ENCODE peak calls at places on chromosomes 7 and 10, in seven cellular contexts. One of them, this sample, is unnamed.
A peak's percentile ranks its signal among the peaks of the same experiment; 100 is the strongest.

GRCh38 chr10:55287346-55287745 is 486.3 kb upstream of the PCDH15 start:
- DNase-seq in HepG2: no peak
- DNase-seq in H1: no peak
- DNase-seq in GM12892: no peak
- DNase-seq in SK-N-SH: no peak
- DNase-seq in GM12878: no peak
- DNase-seq in K562: no peak
- DNase-seq in this sample: no peak

GRCh38 chr10:50326757-50327701 is 75.7 kb upstream of the ASAH2 start:
- DNase-seq in HepG2: no peak
- DNase-seq in SK-N-SH: no peak
- DNase-seq in H1: no peak
- DNase-seq in GM12892: no peak
- DNase-seq in GM12878: no peak
- DNase-seq in K562: peak; percentile 91
- DNase-seq in this sample: no peak

GRCh38 chr7:80676404-80676803 is 38.0 kb downstream of the CD36 start:
- DNase-seq in SK-N-SH: no peak
- DNase-seq in K562: no peak
- DNase-seq in GM12878: no peak
- DNase-seq in HepG2: no peak
- DNase-seq in GM12892: no peak
- DNase-seq in H1: no peak
- DNase-seq in this sample: no peak

GRCh38 chr7:131653418-131654248 is 97.2 kb upstream of the PODXL start:
- DNase-seq in HepG2: no peak
- DNase-seq in K562: no peak
- DNase-seq in H1: no peak
- DNase-seq in GM12892: no peak
- DNase-seq in GM12878: no peak
- DNase-seq in SK-N-SH: peak; percentile 30
- DNase-seq in this sample: no peak

GRCh38 chr10:5079836-5080235 is 14.4 kb upstream of the AKR1C3 start:
- DNase-seq in HepG2: peak; percentile 53
- DNase-seq in GM12892: no peak
- DNase-seq in GM12878: no peak
- DNase-seq in SK-N-SH: no peak
- DNase-seq in K562: no peak
- DNase-seq in H1: no peak
- DNase-seq in this sample: no peak

GRCh38 chr7:102434039-102434481 is 685 bp downstream of the ORAI2 start:
- DNase-seq in HepG2: no peak
- DNase-seq in GM12892: no peak
- DNase-seq in SK-N-SH: peak; percentile 75
- DNase-seq in GM12878: no peak
- DNase-seq in H1: no peak
- DNase-seq in K562: peak; percentile 48
- DNase-seq in this sample: no peak

GRCh38 chr10:47410271-47410670 is 26.2 kb upstream of the ZNF488 start:
- DNase-seq in GM12892: no peak
- DNase-seq in GM12878: no peak
- DNase-seq in HepG2: no peak
- DNase-seq in SK-N-SH: no peak
- DNase-seq in K562: no peak
- DNase-seq in H1: no peak
- DNase-seq in this sample: no peak

GRCh38 chr7:93374345-93374940 is 142.3 kb downstream of the VPS50 start:
- DNase-seq in H1: no peak
- DNase-seq in GM12892: no peak
- DNase-seq in HepG2: peak; percentile 30
- DNase-seq in SK-N-SH: peak; percentile 32
- DNase-seq in K562: peak; percentile 17
- DNase-seq in GM12878: no peak
- DNase-seq in this sample: no peak

GRCh38 chr10:13834581-13835286 is 248.0 kb downstream of the PRPF18 start:
- DNase-seq in SK-N-SH: peak; percentile 65
- DNase-seq in GM12892: no peak
- DNase-seq in H1: no peak
- DNase-seq in GM12878: no peak
- DNase-seq in K562: no peak
- DNase-seq in HepG2: no peak
- DNase-seq in this sample: no peak

GRCh38 chr7:117384693-117385092 is 42.6 kb downstream of the ASZ1 start:
- DNase-seq in GM12878: no peak
- DNase-seq in SK-N-SH: no peak
- DNase-seq in H1: no peak
- DNase-seq in K562: no peak
- DNase-seq in HepG2: no peak
- DNase-seq in GM12892: no peak
- DNase-seq in this sample: no peak

GRCh38 chr10:184911-185310 is 49.7 kb downstream of the ZMYND11 start:
- DNase-seq in H1: no peak
- DNase-seq in GM12892: no peak
- DNase-seq in K562: no peak
- DNase-seq in SK-N-SH: no peak
- DNase-seq in GM12878: no peak
- DNase-seq in HepG2: no peak
- DNase-seq in this sample: no peak

GRCh38 chr10:184174-184573 is 48.9 kb downstream of the ZMYND11 start:
- DNase-seq in SK-N-SH: no peak
- DNase-seq in GM12892: no peak
- DNase-seq in H1: no peak
- DNase-seq in GM12878: no peak
- DNase-seq in HepG2: no peak
- DNase-seq in K562: no peak
- DNase-seq in this sample: no peak

GRCh38 chr10:186911-187310 is 51.7 kb downstream of the ZMYND11 start:
- DNase-seq in H1: no peak
- DNase-seq in SK-N-SH: no peak
- DNase-seq in GM12878: no peak
- DNase-seq in GM12892: no peak
- DNase-seq in HepG2: no peak
- DNase-seq in K562: no peak
- DNase-seq in this sample: no peak

GRCh38 chr10:178723-179122 is 43.5 kb downstream of the ZMYND11 start:
- DNase-seq in H1: no peak
- DNase-seq in HepG2: no peak
- DNase-seq in SK-N-SH: no peak
- DNase-seq in GM12892: no peak
- DNase-seq in GM12878: no peak
- DNase-seq in K562: no peak
- DNase-seq in this sample: no peak

GRCh38 chr10:182441-183201 is 47.4 kb downstream of the ZMYND11 start:
- DNase-seq in HepG2: no peak
- DNase-seq in K562: no peak
- DNase-seq in SK-N-SH: no peak
- DNase-seq in GM12892: no peak
- DNase-seq in GM12878: no peak
- DNase-seq in H1: no peak
- DNase-seq in this sample: no peak
- TF ChIP-seq TAF1 in HepG2: no peak
- TF ChIP-seq TAF1 in K562: no peak
- TF ChIP-seq TAF1 in SK-N-SH: no peak
- TF ChIP-seq TAF1 in GM12892: no peak
- TF ChIP-seq TAF1 in GM12878: no peak
- TF ChIP-seq TAF1 in H1: no peak
- TF ChIP-seq TAF1 in this sample: no peak

GRCh38 chr7:47327306-47327697 is 254.6 kb downstream of the TNS3 start:
- DNase-seq in HepG2: no peak
- DNase-seq in H1: no peak
- DNase-seq in GM12878: no peak
- DNase-seq in GM12892: no peak
- DNase-seq in K562: no peak
- DNase-seq in SK-N-SH: peak; percentile 64
- DNase-seq in this sample: no peak
- TF ChIP-seq TAF1 in HepG2: no peak
- TF ChIP-seq TAF1 in H1: no peak
- TF ChIP-seq TAF1 in GM12878: no peak
- TF ChIP-seq TAF1 in GM12892: no peak
- TF ChIP-seq TAF1 in K562: no peak
- TF ChIP-seq TAF1 in SK-N-SH: no peak
- TF ChIP-seq TAF1 in this sample: no peak

GRCh38 chr10:104371753-104372152 is 18.1 kb downstream of the CFAP58 start:
- DNase-seq in GM12878: no peak
- DNase-seq in HepG2: no peak
- DNase-seq in SK-N-SH: no peak
- DNase-seq in H1: no peak
- DNase-seq in K562: no peak
- DNase-seq in GM12892: no peak
- DNase-seq in this sample: no peak

GRCh38 chr10:104380336-104380735 is 26.7 kb downstream of the CFAP58 start:
- DNase-seq in SK-N-SH: no peak
- DNase-seq in HepG2: no peak
- DNase-seq in H1: no peak
- DNase-seq in K562: no peak
- DNase-seq in GM12892: no peak
- DNase-seq in GM12878: no peak
- DNase-seq in this sample: no peak

DNA sequence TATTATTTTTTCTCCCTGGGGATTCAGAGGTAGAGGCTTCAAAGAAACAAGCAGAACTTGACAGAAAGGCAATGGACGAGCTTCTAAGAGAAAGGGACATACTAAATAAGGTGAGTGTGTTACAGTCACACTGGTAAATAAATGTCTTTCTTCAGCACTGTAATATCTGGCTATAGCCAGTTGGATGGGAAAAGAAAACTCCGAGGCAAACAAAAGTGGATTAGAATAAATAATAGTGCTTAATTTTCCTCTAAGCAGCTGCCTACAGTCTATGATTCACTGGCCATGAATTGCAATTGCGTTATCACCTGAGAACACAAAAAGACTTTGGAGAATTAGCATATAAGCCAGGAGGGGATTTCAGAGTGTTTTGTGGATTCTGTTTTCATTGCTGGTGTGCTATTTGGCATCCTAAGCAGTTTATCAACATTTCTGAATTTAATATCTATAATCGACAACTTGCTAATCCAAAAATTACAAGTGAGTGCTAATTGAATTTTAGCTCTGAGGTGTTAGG is 23.2 kb downstream of the CFAP58 start:
- DNase-seq in K562: no peak
- DNase-seq in SK-N-SH: no peak
- DNase-seq in HepG2: no peak
- DNase-seq in GM12892: no peak
- DNase-seq in GM12878: no peak
- DNase-seq in H1: no peak
- DNase-seq in this sample: no peak
- TF ChIP-seq TAF1 in K562: no peak
- TF ChIP-seq TAF1 in SK-N-SH: no peak
- TF ChIP-seq TAF1 in HepG2: no peak
- TF ChIP-seq TAF1 in GM12892: no peak
- TF ChIP-seq TAF1 in GM12878: no peak
- TF ChIP-seq TAF1 in H1: no peak
- TF ChIP-seq TAF1 in this sample: no peak

GRCh38 chr7:24882989-24883631 is 96.9 kb downstream of the OSBPL3 start:
- DNase-seq in SK-N-SH: no peak
- DNase-seq in K562: no peak
- DNase-seq in HepG2: no peak
- DNase-seq in H1: no peak
- DNase-seq in GM12892: no peak
- DNase-seq in GM12878: no peak
- DNase-seq in this sample: no peak
- TF ChIP-seq TAF1 in SK-N-SH: no peak
- TF ChIP-seq TAF1 in K562: no peak
- TF ChIP-seq TAF1 in HepG2: no peak
- TF ChIP-seq TAF1 in H1: no peak
- TF ChIP-seq TAF1 in GM12892: no peak
- TF ChIP-seq TAF1 in GM12878: no peak
- TF ChIP-seq TAF1 in this sample: no peak

DNA sequence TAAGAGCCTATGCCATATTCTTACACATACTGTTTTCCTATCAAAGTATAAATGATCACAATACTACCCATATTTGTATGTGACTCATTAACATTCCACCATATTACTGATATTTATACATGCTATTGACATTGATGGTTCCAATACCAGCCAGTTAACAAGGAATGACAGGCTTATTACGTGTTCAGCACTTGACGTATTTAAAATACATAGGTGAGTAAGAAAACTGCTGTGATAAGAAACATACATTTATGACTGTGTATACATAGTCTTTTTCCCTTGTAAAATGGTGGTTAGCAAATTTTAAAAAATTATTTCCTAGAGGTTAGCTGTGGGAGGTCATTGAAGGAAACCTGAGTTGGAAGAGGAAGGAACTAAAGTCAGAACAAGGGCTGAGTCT is 81.1 kb upstream of the NEUROD6 start:
- DNase-seq in H1: no peak
- DNase-seq in K562: no peak
- DNase-seq in GM12878: no peak
- DNase-seq in GM12892: no peak
- DNase-seq in HepG2: no peak
- DNase-seq in SK-N-SH: no peak
- DNase-seq in this sample: no peak
- TF ChIP-seq TAF1 in H1: no peak
- TF ChIP-seq TAF1 in K562: no peak
- TF ChIP-seq TAF1 in GM12878: no peak
- TF ChIP-seq TAF1 in GM12892: no peak
- TF ChIP-seq TAF1 in HepG2: no peak
- TF ChIP-seq TAF1 in SK-N-SH: no peak
- TF ChIP-seq TAF1 in this sample: no peak

DNA sequence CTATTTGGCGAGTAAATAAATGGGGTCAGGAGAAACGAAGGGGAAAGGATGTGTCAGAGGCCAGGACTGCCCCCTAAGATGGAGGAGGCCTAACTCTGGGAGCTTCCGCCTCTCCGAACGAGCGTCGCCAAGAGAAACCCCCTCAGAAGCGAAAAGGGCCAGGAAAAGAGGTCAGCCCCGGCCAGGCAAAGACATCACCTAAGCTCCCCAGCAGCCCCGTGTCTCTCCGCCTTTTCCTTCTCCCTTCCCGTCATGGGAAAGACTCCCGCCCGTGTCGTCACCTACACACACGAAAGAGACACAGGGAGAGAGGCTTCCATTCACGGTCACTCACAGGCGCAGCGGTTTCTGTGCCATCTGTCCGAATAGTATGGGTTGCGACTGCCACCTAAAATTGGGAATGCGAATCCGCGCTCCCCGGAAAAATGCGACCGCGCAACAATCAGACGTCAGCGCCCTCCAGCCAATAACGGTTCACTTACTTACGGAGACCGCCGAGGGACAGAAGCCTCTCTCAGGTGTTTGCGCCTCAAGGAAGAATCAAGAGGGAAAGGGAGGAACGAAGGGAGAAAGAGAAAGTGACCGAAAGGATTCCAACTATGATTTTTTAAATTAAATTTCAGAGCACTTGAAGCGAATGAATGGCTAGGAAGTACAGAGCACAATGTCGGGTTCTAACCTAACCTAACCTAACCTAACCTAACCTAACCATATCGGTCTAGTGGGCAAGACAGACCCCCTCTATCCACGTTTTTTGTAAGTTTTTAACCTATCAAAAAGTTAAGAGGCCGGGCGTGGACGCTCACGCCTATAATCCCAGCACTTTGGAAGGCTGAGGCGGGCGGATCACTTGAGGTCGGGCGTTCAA is at the start of gene CWF19L1:
- DNase-seq in GM12878: peak; percentile 33
- DNase-seq in K562: peak; percentile 54
- DNase-seq in GM12892: peak; percentile 45
- DNase-seq in HepG2: peak; percentile 76
- DNase-seq in SK-N-SH: peak; percentile 87
- DNase-seq in H1: peak; percentile 96
- DNase-seq in this sample: peak; percentile 54
- TF ChIP-seq TAF1 in GM12878: peak; percentile 82
- TF ChIP-seq TAF1 in K562: peak; percentile 84
- TF ChIP-seq TAF1 in GM12892: peak; percentile 64
- TF ChIP-seq TAF1 in HepG2: peak; percentile 69
- TF ChIP-seq TAF1 in SK-N-SH: peak; percentile 67
- TF ChIP-seq TAF1 in H1: peak; percentile 95
- TF ChIP-seq TAF1 in this sample: peak; percentile 54